ENCODE peak calls at places on chromosomes 6 and 20, in eight cellular contexts. One of them, this sample, is unnamed.

GRCh38 chr20:57061058-57061900 is 205.2 kb downstream of the BMP7 start:
- DNase-seq in GM13977: no peak
- DNase-seq in HCT116: no peak
- DNase-seq in RWPE1: peak; percentile 79
- DNase-seq in BJ: no peak
- DNase-seq in fibroblast of pulmonary artery: peak; percentile 3
- DNase-seq in foreskin keratinocyte: no peak
- DNase-seq in cardiac fibroblast: no peak
- DNase-seq in this sample: peak; percentile 34

GRCh38 chr20:10316582-10316981 is 98.0 kb downstream of the SNAP25 start:
- DNase-seq in BJ: no peak
- DNase-seq in foreskin keratinocyte: no peak
- DNase-seq in GM13977: no peak
- DNase-seq in cardiac fibroblast: peak; percentile 38
- DNase-seq in HCT116: peak; percentile 22
- DNase-seq in RWPE1: no peak
- DNase-seq in fibroblast of pulmonary artery: no peak
- DNase-seq in this sample: peak; percentile 46

GRCh38 chr20:5973172-5973571 is 22.7 kb downstream of the MCM8 start:
- DNase-seq in cardiac fibroblast: peak; percentile 89
- DNase-seq in GM13977: no peak
- DNase-seq in fibroblast of pulmonary artery: peak; percentile 38
- DNase-seq in RWPE1: peak; percentile 56
- DNase-seq in HCT116: no peak
- DNase-seq in BJ: no peak
- DNase-seq in foreskin keratinocyte: no peak
- DNase-seq in this sample: peak; percentile 81

GRCh38 chr20:46683939-46684750 is 5.1 kb downstream of the TP53RK start:
- DNase-seq in GM13977: no peak
- DNase-seq in foreskin keratinocyte: peak; percentile 59
- DNase-seq in RWPE1: peak; percentile 96
- DNase-seq in cardiac fibroblast: peak; percentile 88
- DNase-seq in HCT116: no peak
- DNase-seq in BJ: no peak
- DNase-seq in fibroblast of pulmonary artery: peak; percentile 72
- DNase-seq in this sample: no peak

GRCh38 chr6:43070028-43070632 is 6.0 kb upstream of the PTK7 start:
- DNase-seq in fibroblast of pulmonary artery: peak; percentile 86
- DNase-seq in RWPE1: peak; percentile 63
- DNase-seq in HCT116: peak; percentile 49
- DNase-seq in GM13977: peak; percentile 82
- DNase-seq in cardiac fibroblast: peak; percentile 78
- DNase-seq in foreskin keratinocyte: no peak
- DNase-seq in BJ: no peak
- DNase-seq in this sample: peak; percentile 65

GRCh38 chr6:35079311-35080000 is 61.7 kb downstream of the TCP11 start:
- DNase-seq in HCT116: no peak
- DNase-seq in GM13977: no peak
- DNase-seq in cardiac fibroblast: no peak
- DNase-seq in foreskin keratinocyte: no peak
- DNase-seq in BJ: no peak
- DNase-seq in fibroblast of pulmonary artery: no peak
- DNase-seq in RWPE1: no peak
- DNase-seq in this sample: no peak

GRCh38 chr6:106085984-106086832 is at the start of gene PRDM1:
- DNase-seq in GM13977: peak; percentile 80
- DNase-seq in HCT116: peak; percentile 81
- DNase-seq in BJ: no peak
- DNase-seq in foreskin keratinocyte: peak; percentile 81
- DNase-seq in fibroblast of pulmonary artery: peak; percentile 47
- DNase-seq in cardiac fibroblast: peak; percentile 86
- DNase-seq in RWPE1: peak; percentile 85
- DNase-seq in this sample: peak; percentile 93

GRCh38 chr6:136173519-136174507 is 76.3 kb downstream of the MTFR2 start:
- DNase-seq in cardiac fibroblast: peak; percentile 76
- DNase-seq in RWPE1: no peak
- DNase-seq in BJ: no peak
- DNase-seq in HCT116: no peak
- DNase-seq in foreskin keratinocyte: no peak
- DNase-seq in fibroblast of pulmonary artery: peak; percentile 87
- DNase-seq in GM13977: no peak
- DNase-seq in this sample: no peak

GRCh38 chr20:21601799-21602198 is 87.9 kb upstream of the NKX2-2 start:
- DNase-seq in RWPE1: no peak
- DNase-seq in BJ: no peak
- DNase-seq in HCT116: no peak
- DNase-seq in cardiac fibroblast: no peak
- DNase-seq in GM13977: no peak
- DNase-seq in foreskin keratinocyte: no peak
- DNase-seq in fibroblast of pulmonary artery: no peak
- DNase-seq in this sample: no peak

GRCh38 chr6:146598785-146599405 is at the start of gene ADGB:
- DNase-seq in BJ: peak; percentile 7
- DNase-seq in GM13977: no peak
- DNase-seq in RWPE1: peak; percentile 55
- DNase-seq in foreskin keratinocyte: no peak
- DNase-seq in HCT116: no peak
- DNase-seq in cardiac fibroblast: peak; percentile 53
- DNase-seq in fibroblast of pulmonary artery: peak; percentile 59
- DNase-seq in this sample: no peak

GRCh38 chr6:1087112-1087843 is 224.6 kb upstream of the FOXQ1 start:
- DNase-seq in BJ: no peak
- DNase-seq in GM13977: no peak
- DNase-seq in foreskin keratinocyte: no peak
- DNase-seq in RWPE1: no peak
- DNase-seq in fibroblast of pulmonary artery: no peak
- DNase-seq in HCT116: no peak
- DNase-seq in cardiac fibroblast: no peak
- DNase-seq in this sample: no peak

GRCh38 chr6:148464319-148465010 is 121.8 kb downstream of the SASH1 start:
- DNase-seq in RWPE1: peak; percentile 59
- DNase-seq in BJ: no peak
- DNase-seq in GM13977: peak; percentile 66
- DNase-seq in fibroblast of pulmonary artery: peak; percentile 87
- DNase-seq in foreskin keratinocyte: no peak
- DNase-seq in HCT116: peak; percentile 48
- DNase-seq in cardiac fibroblast: peak; percentile 89
- DNase-seq in this sample: peak; percentile 73

GRCh38 chr6:92364948-92365386 is 1054.4 kb downstream of the EPHA7 start:
- DNase-seq in HCT116: no peak
- DNase-seq in foreskin keratinocyte: no peak
- DNase-seq in GM13977: no peak
- DNase-seq in cardiac fibroblast: no peak
- DNase-seq in RWPE1: no peak
- DNase-seq in BJ: no peak
- DNase-seq in fibroblast of pulmonary artery: no peak
- DNase-seq in this sample: no peak

GRCh38 chr6:158503222-158503621 is 56.7 kb upstream of the TMEM181 start:
- DNase-seq in HCT116: no peak
- DNase-seq in RWPE1: no peak
- DNase-seq in GM13977: no peak
- DNase-seq in BJ: no peak
- DNase-seq in foreskin keratinocyte: no peak
- DNase-seq in fibroblast of pulmonary artery: no peak
- DNase-seq in cardiac fibroblast: no peak
- DNase-seq in this sample: no peak

GRCh38 chr6:1940381-1940780 is 305.0 kb downstream of the GMDS start:
- DNase-seq in RWPE1: no peak
- DNase-seq in GM13977: peak; percentile 55
- DNase-seq in foreskin keratinocyte: no peak
- DNase-seq in fibroblast of pulmonary artery: no peak
- DNase-seq in BJ: no peak
- DNase-seq in cardiac fibroblast: no peak
- DNase-seq in HCT116: no peak
- DNase-seq in this sample: no peak

DNA sequence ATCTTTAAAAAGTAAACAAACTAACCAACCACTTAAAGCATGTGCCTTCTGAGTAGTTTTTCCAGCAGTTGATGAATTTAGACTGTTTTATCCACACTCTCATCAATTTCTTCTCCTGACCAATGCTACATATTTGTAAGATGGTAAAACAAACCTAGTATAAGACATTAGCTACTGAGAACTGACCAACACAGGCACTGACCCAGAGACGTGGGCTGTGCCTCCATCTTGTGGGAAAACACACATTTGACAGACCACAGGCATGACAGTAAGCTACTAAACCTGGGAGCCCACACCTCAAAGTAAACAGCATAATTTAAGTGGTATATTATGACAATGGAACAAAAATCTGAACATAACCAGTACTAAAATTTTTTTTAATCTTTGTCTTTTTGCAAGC is 121.4 kb upstream of the NRSN1 start:
- DNase-seq in BJ: no peak
- DNase-seq in foreskin keratinocyte: no peak
- DNase-seq in RWPE1: no peak
- DNase-seq in fibroblast of pulmonary artery: no peak
- DNase-seq in HCT116: no peak
- DNase-seq in cardiac fibroblast: no peak
- DNase-seq in GM13977: no peak
- DNase-seq in this sample: peak; percentile 5
- TF ChIP-seq CTCF in BJ: no peak
- TF ChIP-seq CTCF in foreskin keratinocyte: no peak
- TF ChIP-seq CTCF in RWPE1: no peak
- TF ChIP-seq CTCF in fibroblast of pulmonary artery: no peak
- TF ChIP-seq CTCF in HCT116: no peak
- TF ChIP-seq CTCF in cardiac fibroblast: no peak
- TF ChIP-seq CTCF in GM13977: no peak
- TF ChIP-seq CTCF in this sample: no peak

GRCh38 chr20:35267092-35267491 is 10.8 kb downstream of the MMP24OS start:
- DNase-seq in cardiac fibroblast: no peak
- DNase-seq in GM13977: no peak
- DNase-seq in HCT116: no peak
- DNase-seq in RWPE1: no peak
- DNase-seq in BJ: no peak
- DNase-seq in fibroblast of pulmonary artery: no peak
- DNase-seq in foreskin keratinocyte: no peak
- DNase-seq in this sample: no peak

GRCh38 chr20:35263609-35264223 is 14.2 kb downstream of the MMP24OS start:
- DNase-seq in HCT116: no peak
- DNase-seq in BJ: no peak
- DNase-seq in RWPE1: no peak
- DNase-seq in cardiac fibroblast: no peak
- DNase-seq in GM13977: no peak
- DNase-seq in fibroblast of pulmonary artery: no peak
- DNase-seq in foreskin keratinocyte: no peak
- DNase-seq in this sample: no peak

GRCh38 chr20:35269055-35269781 is 8.7 kb downstream of the MMP24OS start:
- DNase-seq in RWPE1: peak; percentile 80
- DNase-seq in GM13977: peak; percentile 82
- DNase-seq in cardiac fibroblast: peak; percentile 69
- DNase-seq in BJ: no peak
- DNase-seq in HCT116: no peak
- DNase-seq in fibroblast of pulmonary artery: peak; percentile 72
- DNase-seq in foreskin keratinocyte: no peak
- DNase-seq in this sample: peak; percentile 72

GRCh38 chr20:35260426-35260825 is 17.5 kb downstream of the MMP24OS start:
- DNase-seq in RWPE1: no peak
- DNase-seq in HCT116: no peak
- DNase-seq in cardiac fibroblast: no peak
- DNase-seq in fibroblast of pulmonary artery: no peak
- DNase-seq in BJ: no peak
- DNase-seq in foreskin keratinocyte: no peak
- DNase-seq in GM13977: no peak
- DNase-seq in this sample: no peak

DNA sequence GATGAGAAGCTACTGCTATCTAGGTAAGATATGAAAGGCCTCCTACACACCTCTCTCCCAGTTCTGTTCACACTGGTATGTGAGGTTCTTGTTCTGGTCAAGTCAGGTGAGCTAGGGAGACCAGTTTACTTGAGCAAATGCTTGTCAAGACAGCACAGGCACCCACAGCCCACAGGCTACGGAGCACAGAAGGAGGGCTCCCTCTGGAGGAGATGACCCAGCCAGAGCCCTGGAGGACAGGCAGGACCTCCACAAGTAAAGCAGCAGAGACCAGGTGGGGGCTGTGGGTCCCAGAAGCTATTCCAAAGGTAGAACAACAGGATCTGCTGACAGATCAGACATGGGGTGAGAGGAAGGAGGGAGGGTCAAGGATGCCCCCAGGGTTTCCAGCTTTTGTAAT is 13.2 kb downstream of the MMP24OS start:
- DNase-seq in fibroblast of pulmonary artery: peak; percentile 21
- DNase-seq in cardiac fibroblast: peak; percentile 20
- DNase-seq in foreskin keratinocyte: no peak
- DNase-seq in HCT116: no peak
- DNase-seq in RWPE1: no peak
- DNase-seq in GM13977: no peak
- DNase-seq in BJ: no peak
- DNase-seq in this sample: no peak
- TF ChIP-seq CTCF in fibroblast of pulmonary artery: peak; percentile 15
- TF ChIP-seq CTCF in cardiac fibroblast: peak; percentile 19
- TF ChIP-seq CTCF in foreskin keratinocyte: peak; percentile 42
- TF ChIP-seq CTCF in HCT116: peak; percentile 40
- TF ChIP-seq CTCF in RWPE1: no peak
- TF ChIP-seq CTCF in GM13977: no peak
- TF ChIP-seq CTCF in BJ: peak; percentile 49
- TF ChIP-seq CTCF in this sample: no peak

GRCh38 chr6:20948531-20948930 is 414.3 kb downstream of the CDKAL1 start:
- DNase-seq in fibroblast of pulmonary artery: no peak
- DNase-seq in RWPE1: no peak
- DNase-seq in foreskin keratinocyte: no peak
- DNase-seq in GM13977: no peak
- DNase-seq in BJ: no peak
- DNase-seq in cardiac fibroblast: no peak
- DNase-seq in HCT116: no peak
- DNase-seq in this sample: no peak

GRCh38 chr6:20955751-20956150 is 421.5 kb downstream of the CDKAL1 start:
- DNase-seq in cardiac fibroblast: no peak
- DNase-seq in RWPE1: no peak
- DNase-seq in GM13977: no peak
- DNase-seq in fibroblast of pulmonary artery: no peak
- DNase-seq in BJ: no peak
- DNase-seq in foreskin keratinocyte: no peak
- DNase-seq in HCT116: no peak
- DNase-seq in this sample: no peak

GRCh38 chr6:20954325-20954724 is 420.1 kb downstream of the CDKAL1 start:
- DNase-seq in fibroblast of pulmonary artery: no peak
- DNase-seq in GM13977: no peak
- DNase-seq in HCT116: no peak
- DNase-seq in cardiac fibroblast: no peak
- DNase-seq in foreskin keratinocyte: no peak
- DNase-seq in BJ: no peak
- DNase-seq in RWPE1: no peak
- DNase-seq in this sample: no peak

GRCh38 chr6:20952605-20953004 is 418.3 kb downstream of the CDKAL1 start:
- DNase-seq in GM13977: no peak
- DNase-seq in cardiac fibroblast: peak; percentile 82
- DNase-seq in HCT116: peak; percentile 60
- DNase-seq in RWPE1: peak; percentile 46
- DNase-seq in BJ: peak; percentile 75
- DNase-seq in fibroblast of pulmonary artery: peak; percentile 63
- DNase-seq in foreskin keratinocyte: peak; percentile 71
- DNase-seq in this sample: peak; percentile 77

GRCh38 chr6:20953019-20953418 is 418.8 kb downstream of the CDKAL1 start:
- DNase-seq in HCT116: no peak
- DNase-seq in fibroblast of pulmonary artery: no peak
- DNase-seq in foreskin keratinocyte: no peak
- DNase-seq in RWPE1: no peak
- DNase-seq in cardiac fibroblast: no peak
- DNase-seq in GM13977: no peak
- DNase-seq in BJ: no peak
- DNase-seq in this sample: no peak
- TF ChIP-seq CTCF in HCT116: peak; percentile 25
- TF ChIP-seq CTCF in fibroblast of pulmonary artery: no peak
- TF ChIP-seq CTCF in foreskin keratinocyte: peak; percentile 10
- TF ChIP-seq CTCF in RWPE1: no peak
- TF ChIP-seq CTCF in cardiac fibroblast: no peak
- TF ChIP-seq CTCF in GM13977: no peak
- TF ChIP-seq CTCF in BJ: no peak
- TF ChIP-seq CTCF in this sample: no peak

GRCh38 chr6:4281341-4282293 is 146.2 kb upstream of the ECI2 start:
- DNase-seq in HCT116: no peak
- DNase-seq in RWPE1: peak; percentile 81
- DNase-seq in GM13977: peak; percentile 72
- DNase-seq in cardiac fibroblast: peak; percentile 55
- DNase-seq in fibroblast of pulmonary artery: peak; percentile 31
- DNase-seq in BJ: no peak
- DNase-seq in foreskin keratinocyte: peak; percentile 99
- DNase-seq in this sample: peak; percentile 90
- TF ChIP-seq CTCF in HCT116: no peak
- TF ChIP-seq CTCF in RWPE1: peak; percentile 64
- TF ChIP-seq CTCF in GM13977: peak; percentile 74
- TF ChIP-seq CTCF in cardiac fibroblast: no peak
- TF ChIP-seq CTCF in fibroblast of pulmonary artery: peak; percentile 4
- TF ChIP-seq CTCF in BJ: peak; percentile 27
- TF ChIP-seq CTCF in foreskin keratinocyte: peak; percentile 87
- TF ChIP-seq CTCF in this sample: peak; percentile 37

This sample was measured in MCF 10A.